ENCODE peak calls at places on chromosome 5, in six cellular contexts. I is testis, G is aorta, F is NCI-H2081 treated with DMSO at 0.1 percent for 48 hours, S is NCI-H226, P is transverse colon. N is an unnamed sample.

GRCh38 chr5:171965740-171966139 is 40.7 kb downstream of the FBXW11 start:
- DNase-seq in G (no peak), F (no peak), I (no peak), S (no peak), P (no peak), N (no peak)

GRCh38 chr5:67817652-67818051 is 397.9 kb upstream of the PIK3R1 start:
- DNase-seq in I (no peak), G (no peak), S (no peak), F (no peak), P (no peak), N (no peak)

GRCh38 chr5:37553720-37554402 is 174.7 kb downstream of the WDR70 start:
- DNase-seq in P (no peak), S (peak), I (no peak), F (no peak), G (no peak), N (no peak)

GRCh38 chr5:174693697-174694400 is 30.5 kb upstream of the MSX2 start:
- DNase-seq in P (peak), I (no peak), F (no peak), G (no peak), S (no peak), N (peak)

GRCh38 chr5:115838885-115839518 is 2.4 kb downstream of the ATG12 start:
- DNase-seq in F (no peak), S (no peak), P (peak), G (no peak), I (no peak), N (no peak)

GRCh38 chr5:116144103-116144502 is 59.3 kb downstream of the COMMD10 start:
- DNase-seq in F (no peak), I (no peak), S (no peak), G (no peak), P (no peak), N (no peak)

GRCh38 chr5:108345541-108346171 is 36.2 kb downstream of the FBXL17 start:
- DNase-seq in P (no peak), F (no peak), G (no peak), I (no peak), S (peak), N (peak)

GRCh38 chr5:95808686-95809413 is 13.7 kb downstream of the GLRX start:
- DNase-seq in I (peak), G (peak), S (no peak), P (peak), F (no peak), N (no peak)

N was measured in COR-L47.